ENCODE peak calls at places on chromosomes 13 and 19, in five cellular contexts. G is WTC11, F is H1, L is HepG2, J is GM12878. Y is an unnamed sample.

GRCh38 chr13:87035538-87035937 is 635.6 kb upstream of the SLITRK5 start:
- DNase-seq in F (no peak), J (no peak), G (no peak), L (no peak), Y (no peak)

GRCh38 chr19:46861691-46862503 is 1.1 kb downstream of the ARHGAP35 start:
- DNase-seq in G (peak; percentile 20), L (no peak), F (no peak), J (no peak), Y (no peak)

GRCh38 chr19:12806242-12807131 is at the start of gene RNASEH2A:
- DNase-seq in F (peak; percentile 91), J (no peak), G (peak; percentile 91), L (peak; percentile 70), Y (peak; percentile 88)

GRCh38 chr13:93227906-93228801 is 1.5 kb downstream of the GPC6 start:
- DNase-seq in J (no peak), F (peak; percentile 86), G (peak; percentile 79), L (peak; percentile 80), Y (peak; percentile 82)

GRCh38 chr19:55258476-55258827 is 365 bp downstream of the PPP6R1 start:
- DNase-seq in G (no peak), J (no peak), F (no peak), L (no peak), Y (peak; percentile 82)

GRCh38 chr19:43430142-43430710 is 15.5 kb downstream of the TEX101 start:
- DNase-seq in J (no peak), F (no peak), G (peak; percentile 57), L (no peak), Y (no peak)

GRCh38 chr19:17841371-17841809 is 6.4 kb downstream of the JAK3 start:
- DNase-seq in F (no peak), J (no peak), L (no peak), G (no peak), Y (no peak)

GRCh38 chr13:100495455-100495854 is 93.1 kb downstream of the GGACT start:
- DNase-seq in F (no peak), J (no peak), L (no peak), G (no peak), Y (no peak)

GRCh38 chr19:2047449-2048103 is 3.5 kb downstream of the MKNK2 start:
- DNase-seq in L (no peak), J (no peak), G (no peak), F (no peak), Y (peak; percentile 20)

GRCh38 chr19:41744850-41745249 is 10.5 kb upstream of the CEACAM6 start:
- DNase-seq in J (no peak), L (no peak), F (no peak), G (no peak), Y (no peak)

GRCh38 chr19:56125806-56126590 is 4.9 kb upstream of the ZNF787 start:
- DNase-seq in L (no peak), F (no peak), J (no peak), G (no peak), Y (peak; percentile 92)

GRCh38 chr19:49601482-49602038 is 10.6 kb downstream of the PRR12 start:
- DNase-seq in G (no peak), L (no peak), F (no peak), J (no peak), Y (peak; percentile 8)

GRCh38 chr13:40245567-40245966 is 420.9 kb downstream of the FOXO1 start:
- DNase-seq in L (no peak), G (no peak), F (no peak), J (no peak), Y (no peak)

GRCh38 chr19:17235618-17236413 is 9.8 kb downstream of the OCEL1 start:
- DNase-seq in F (peak; percentile 80), J (no peak), G (peak; percentile 68), L (no peak), Y (peak; percentile 85)

GRCh38 chr19:9323557-9323918 is 441 bp upstream of the ZNF559 start:
- DNase-seq in J (peak; percentile 32), F (no peak), L (peak; percentile 81), G (peak; percentile 36), Y (peak; percentile 75)

GRCh38 chr13:20704459-20705069 is 1.1 kb downstream of the IL17D start:
- DNase-seq in J (no peak), F (no peak), G (no peak), L (no peak), Y (no peak)

GRCh38 chr19:13122980-13123957 is 5.2 kb downstream of the NACC1 start:
- DNase-seq in F (no peak), L (no peak), J (no peak), G (no peak), Y (no peak)

GRCh38 chr19:57321746-57322145 is 1.5 kb downstream of the ZNF543 start:
- DNase-seq in J (no peak), G (no peak), L (no peak), F (no peak), Y (no peak)

GRCh38 chr13:95605426-95606125 is 38.9 kb downstream of the DZIP1 start:
- DNase-seq in F (no peak), G (no peak), J (no peak), L (no peak), Y (no peak)

GRCh38 chr13:76383671-76384461 is 502.3 kb downstream of the KCTD12 start:
- DNase-seq in J (no peak), G (no peak), F (no peak), L (no peak), Y (no peak)

GRCh38 chr13:91544723-91545122 is 146.3 kb downstream of the GPC5 start:
- DNase-seq in L (peak; percentile 5), J (no peak), G (peak; percentile 47), F (no peak), Y (peak; percentile 60)

GRCh38 chr19:15577184-15577771 is 37.7 kb upstream of the CYP4F8 start:
- DNase-seq in G (no peak), J (no peak), L (no peak), F (no peak), Y (no peak)

GRCh38 chr13:80177327-80177726 is 163.6 kb downstream of the SPRY2 start:
- DNase-seq in L (no peak), G (no peak), J (no peak), F (no peak), Y (no peak)

GRCh38 chr19:15631817-15632216 is 8.9 kb upstream of the CYP4F3 start:
- DNase-seq in F (no peak), G (peak; percentile 64), L (peak; percentile 27), J (peak; percentile 3), Y (peak; percentile 62)

GRCh38 chr13:101911752-101912151 is 459.3 kb downstream of the ITGBL1 start:
- DNase-seq in J (no peak), G (no peak), L (no peak), F (no peak), Y (no peak)

GRCh38 chr19:38057954-38058690 is 151.1 kb downstream of the SIPA1L3 start:
- DNase-seq in L (peak; percentile 58), G (no peak), F (no peak), J (no peak), Y (no peak)

GRCh38 chr13:23469901-23470525 is 36.5 kb upstream of the SACS start:
- DNase-seq in L (no peak), J (no peak), G (no peak), F (no peak), Y (no peak)

GRCh38 chr13:23468811-23469210 is 35.3 kb upstream of the SACS start:
- DNase-seq in L (no peak), F (no peak), J (no peak), G (no peak), Y (no peak)

GRCh38 chr13:23473236-23473635 is 39.7 kb upstream of the SACS start:
- DNase-seq in G (no peak), J (no peak), F (no peak), L (no peak), Y (no peak)

GRCh38 chr13:23472189-23472588 is 38.7 kb upstream of the SACS start:
- DNase-seq in G (no peak), F (no peak), J (no peak), L (no peak), Y (no peak)

DNA sequence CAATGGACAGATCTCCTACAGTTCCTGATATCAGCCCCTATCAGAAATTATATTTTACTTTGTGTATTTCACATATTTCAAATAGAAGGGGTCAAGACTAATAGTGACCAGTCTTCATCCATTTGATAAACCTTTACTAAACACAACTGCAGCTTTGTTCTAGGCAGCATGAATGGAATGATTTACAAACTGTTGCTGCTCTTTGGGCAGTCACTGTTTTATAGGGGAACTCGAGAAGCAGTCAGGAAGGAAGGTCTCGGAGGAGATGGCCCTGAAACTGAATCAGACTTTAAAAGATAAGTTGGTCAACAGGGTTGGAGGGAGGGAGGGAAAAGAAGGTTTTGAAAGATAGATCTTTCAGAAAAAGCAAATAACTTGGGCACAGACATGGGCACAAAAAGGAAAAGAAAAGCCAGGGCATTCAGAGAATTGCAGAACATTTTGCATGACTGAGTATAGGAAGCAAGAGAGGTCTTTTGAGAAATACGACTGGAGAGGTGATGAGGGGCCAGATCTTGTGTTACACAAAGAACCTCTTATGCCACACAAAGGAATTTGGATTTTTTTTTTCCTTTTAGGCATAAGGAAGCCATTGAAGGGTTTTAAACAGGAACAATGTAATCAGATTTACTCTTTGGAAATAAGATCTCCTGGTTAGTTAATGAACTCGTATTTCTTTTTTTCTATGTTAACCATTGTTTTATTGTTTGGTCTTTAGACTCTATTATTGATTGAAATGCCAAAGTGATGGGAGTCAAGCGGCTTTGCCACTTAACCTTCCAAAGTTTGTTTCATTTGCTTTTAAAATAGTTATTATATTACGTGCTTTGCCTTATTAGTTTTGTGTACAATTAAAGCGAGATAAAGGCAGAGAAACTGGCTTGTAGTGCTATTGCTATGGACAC is 37.5 kb upstream of the SACS start:
- DNase-seq in L (peak; percentile 39), F (no peak), G (no peak), J (no peak), Y (no peak)
- TF ChIP-seq ATF2 in L (no peak), F (no peak), G (no peak), J (no peak), Y (no peak)

DNA sequence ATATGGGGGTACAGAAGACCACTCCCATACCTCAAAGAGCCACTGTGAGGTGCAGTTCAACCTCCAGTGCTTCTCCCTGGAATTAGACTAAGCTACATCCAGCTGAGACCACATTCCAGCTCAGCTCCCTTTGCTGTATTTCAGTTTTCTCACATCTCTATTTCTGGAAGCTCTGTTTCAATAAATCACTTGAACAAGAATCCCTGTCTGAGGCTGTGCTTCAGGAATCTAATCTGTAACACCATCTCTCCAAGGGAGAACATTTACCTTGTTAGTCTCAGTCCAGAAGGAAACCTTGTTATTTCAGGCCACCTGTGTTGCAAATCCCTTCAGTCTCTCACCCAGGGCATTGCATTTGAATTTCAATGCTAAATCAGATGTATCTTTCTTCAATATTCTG is 6.9 kb upstream of the LEUTX start:
- DNase-seq in G (no peak), J (no peak), F (no peak), L (no peak), Y (no peak)
- TF ChIP-seq ATF2 in G (no peak), J (no peak), F (no peak), L (no peak), Y (no peak)

GRCh38 chr13:89940383-89940782 is 1407.1 kb upstream of the MIR17HG start:
- DNase-seq in G (no peak), L (no peak), F (no peak), J (no peak), Y (no peak)

GRCh38 chr13:89936256-89936655 is 1411.2 kb upstream of the MIR17HG start:
- DNase-seq in G (no peak), F (no peak), L (no peak), J (no peak), Y (no peak)

GRCh38 chr13:89943139-89943538 is 1404.3 kb upstream of the MIR17HG start:
- DNase-seq in J (no peak), L (no peak), G (no peak), F (no peak), Y (no peak)

GRCh38 chr13:89932902-89933301 is 1414.6 kb upstream of the MIR17HG start:
- DNase-seq in L (no peak), G (no peak), F (no peak), J (no peak), Y (no peak)

GRCh38 chr13:89937420-89937819 is 1410.1 kb upstream of the MIR17HG start:
- DNase-seq in L (no peak), F (no peak), J (no peak), G (no peak), Y (no peak)
- TF ChIP-seq ATF2 in L (no peak), F (no peak), J (no peak), G (no peak), Y (no peak)

GRCh38 chr13:98842074-98842473 is 89.6 kb upstream of the SLC15A1 start:
- DNase-seq in J (no peak), L (peak; percentile 29), G (no peak), F (no peak), Y (no peak)
- TF ChIP-seq ATF2 in J (no peak), L (no peak), G (no peak), F (no peak), Y (no peak)